ENCODE peak calls at places on chromosomes 12 and 14, in seven cellular contexts. X is upper lobe of left lung, N is K562, K is transverse colon, O is Panc1, W is HCT116, U is stomach. J is an unnamed sample. For H3K9me3, the result is how much of the 10 kb centered on the place peaks cover.

GRCh38 chr14:64766430-64767151 is 62.4 kb downstream of the PLEKHG3 start:
- DNase-seq in X (peak), N (no peak), K (no peak), O (no peak), W (no peak), U (no peak), J (no peak)

GRCh38 chr12:110245278-110245868 is 35.7 kb upstream of the ATP2A2 start:
- DNase-seq in X (no peak), N (no peak), K (peak), O (no peak), W (no peak), U (peak), J (no peak)

GRCh38 chr12:132003846-132004245 is 54.1 kb downstream of the EP400 start:
- DNase-seq in X (no peak), N (no peak), K (no peak), O (no peak), W (no peak), U (no peak), J (no peak)

GRCh38 chr12:132318618-132319033 is 10.8 kb downstream of the GALNT9 start:
- DNase-seq in X (peak), N (no peak), K (no peak), O (no peak), W (no peak), U (no peak), J (no peak)

GRCh38 chr14:25032092-25032784 is 17.7 kb downstream of the STXBP6 start:
- DNase-seq in X (no peak), N (no peak), K (no peak), O (no peak), W (no peak), U (no peak), J (no peak)

GRCh38 chr12:530871-531270 is 71.1 kb downstream of the B4GALNT3 start:
- DNase-seq in X (no peak), N (no peak), K (no peak), O (no peak), W (no peak), U (no peak), J (no peak)

GRCh38 chr12:111154180-111154579 is 214.7 kb downstream of the PHETA1 start:
- DNase-seq in X (no peak), N (no peak), K (no peak), O (no peak), W (no peak), U (no peak), J (no peak)

GRCh38 chr12:58541300-58541690 is 379.0 kb downstream of the LRIG3 start:
- DNase-seq in X (no peak), N (no peak), K (no peak), O (no peak), W (no peak), U (no peak), J (no peak)

GRCh38 chr14:55532645-55533309 is 47.2 kb upstream of the KTN1 start:
- DNase-seq in X (no peak), N (no peak), K (no peak), O (no peak), W (no peak), U (no peak), J (no peak)

GRCh38 chr14:106578479-106578878 is 1052.1 kb downstream of the TMEM121 start:
- DNase-seq in X (no peak), N (no peak), K (no peak), O (no peak), W (no peak), U (no peak), J (no peak)
- H3K9me3 ChIP-seq in X (under half), N (under half), K (under half), O (under half), W (under half), U (under half), J (under half)

GRCh38 chr12:6367065-6367968 is 8.0 kb downstream of the SCNN1A start:
- DNase-seq in X (no peak), N (no peak), K (no peak), O (no peak), W (no peak), U (no peak), J (no peak)
- TF ChIP-seq POLR2AphosphoS5 in X (no peak), N (no peak), K (no peak), O (no peak), W (no peak), U (no peak), J (no peak)

DNA sequence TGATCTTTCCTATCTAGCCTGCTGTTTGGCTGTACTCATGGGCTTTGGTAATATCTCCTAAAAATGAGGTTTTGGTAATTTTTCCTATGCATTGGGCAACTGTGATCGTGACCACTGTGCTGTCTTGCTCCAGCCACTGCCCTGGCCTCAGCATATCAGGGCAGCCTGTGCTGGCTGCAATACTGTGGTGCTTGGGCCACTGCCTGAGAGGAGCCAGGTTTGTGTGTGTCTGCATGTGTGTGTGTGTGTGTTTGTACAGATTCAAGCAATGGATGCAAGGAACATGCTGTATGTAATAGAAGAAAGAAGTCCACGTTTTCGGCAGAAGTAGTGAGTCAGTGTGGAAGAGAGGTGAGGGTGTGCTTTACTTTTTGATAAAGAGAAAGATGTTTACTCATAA is 13.0 kb downstream of the ERG28 start:
- DNase-seq in X (no peak), N (no peak), K (no peak), O (no peak), W (no peak), U (no peak), J (no peak)
- H3K27ac ChIP-seq in X (peak), N (no peak), K (no peak), O (peak), W (no peak), U (no peak), J (no peak)

GRCh38 chr14:96320605-96321004 is 42.5 kb downstream of the ATG2B start:
- DNase-seq in X (no peak), N (no peak), K (no peak), O (no peak), W (no peak), U (no peak), J (no peak)
- H3K9me3 ChIP-seq in X (under half), N (under half), K (under half), O (under half), W (under half), U (under half), J (under half)

GRCh38 chr12:108257610-108258106 is 81.5 kb downstream of the CMKLR1 start:
- DNase-seq in X (no peak), N (no peak), K (no peak), O (no peak), W (no peak), U (no peak), J (no peak)
- TF ChIP-seq POLR2AphosphoS5 in X (no peak), N (no peak), K (no peak), O (no peak), W (no peak), U (no peak), J (no peak)

GRCh38 chr12:112761366-112761986 is 30.1 kb upstream of the RPH3A start:
- DNase-seq in X (no peak), N (no peak), K (no peak), O (no peak), W (no peak), U (no peak), J (no peak)
- H3K27ac ChIP-seq in X (no peak), N (no peak), K (no peak), O (no peak), W (no peak), U (no peak), J (no peak)

DNA sequence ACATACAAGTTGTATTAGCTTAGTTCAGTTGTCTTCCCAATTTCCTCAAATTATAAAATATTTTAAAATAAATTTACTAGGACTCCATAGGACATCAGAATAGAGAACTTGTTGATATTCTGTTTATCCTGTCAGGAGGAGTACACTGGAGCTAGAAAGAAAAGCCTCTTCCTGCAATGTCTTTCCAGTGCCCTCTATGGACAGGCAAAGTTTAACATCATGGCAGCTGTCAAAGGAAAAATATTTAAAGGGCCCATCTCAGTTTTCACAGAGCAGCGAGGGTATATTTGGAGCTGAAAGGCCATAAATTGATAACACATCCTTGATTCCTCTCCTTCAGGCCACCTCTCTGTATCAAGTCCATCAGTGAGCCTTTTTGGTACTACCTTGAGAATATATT is 19.0 kb downstream of the DIP2B start:
- DNase-seq in X (no peak), N (no peak), K (no peak), O (no peak), W (no peak), U (no peak), J (no peak)
- H3K9me3 ChIP-seq in X (under half), N (under half), K (under half), O (under half), W (under half), U (under half), J (under half)

GRCh38 chr12:55847603-55848329 is 5.0 kb upstream of the MMP19 start:
- DNase-seq in X (peak), N (peak), K (peak), O (no peak), W (no peak), U (peak), J (no peak)
- TF ChIP-seq POLR2AphosphoS5 in X (peak), N (no peak), K (peak), O (no peak), W (peak), U (peak), J (peak)

DNA sequence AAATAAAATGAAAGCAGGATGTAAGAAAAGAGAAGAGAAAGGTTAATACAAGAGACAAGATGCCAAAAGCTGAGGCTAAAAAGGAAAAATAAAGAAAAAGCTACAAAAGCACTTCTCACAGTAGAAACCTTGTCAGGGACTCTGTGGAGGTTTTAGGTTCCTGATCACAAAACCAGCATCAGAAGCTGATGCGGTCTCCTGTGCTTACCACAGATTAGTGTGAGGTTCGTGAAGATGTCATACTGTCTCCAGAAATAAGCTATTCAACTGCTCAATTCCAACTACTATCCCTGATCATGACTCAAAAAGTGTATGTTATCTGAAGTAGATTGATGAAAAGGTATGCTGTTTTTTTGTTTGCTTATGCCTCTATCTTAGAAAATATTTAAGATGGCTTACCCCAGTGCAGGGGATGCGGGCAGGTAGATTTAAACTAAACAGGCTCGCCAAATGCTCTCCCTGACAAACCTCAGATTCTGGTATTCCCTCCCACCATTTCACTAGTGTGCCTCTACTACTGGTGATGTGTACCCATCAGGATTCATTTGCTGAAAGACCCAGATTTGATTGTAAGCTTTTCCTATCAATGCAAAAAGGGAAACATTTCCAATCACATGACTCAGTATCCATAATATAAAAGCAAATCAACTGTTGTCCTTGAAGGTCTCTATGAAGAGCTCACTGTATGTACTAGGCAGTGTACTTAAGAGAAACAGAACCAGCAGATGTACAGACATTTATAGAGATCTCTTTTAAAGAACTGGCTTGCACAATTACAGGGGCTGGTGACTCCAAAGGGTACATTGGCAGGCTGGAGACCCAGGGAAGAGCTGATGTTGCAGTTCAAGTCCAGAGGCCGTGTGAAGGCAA is 169.5 kb upstream of the FOXN3 start:
- DNase-seq in X (no peak), N (no peak), K (no peak), O (no peak), W (no peak), U (no peak), J (no peak)
- H3K27ac ChIP-seq in X (no peak), N (no peak), K (no peak), O (no peak), W (no peak), U (no peak), J (no peak)

J was measured in breast epithelium.